ENCODE peak calls at places on chromosomes 12 and 14, in six cellular contexts. Q is transverse colon, H is upper lobe of left lung, N is ovary, T is stomach, Y is A549. A is an unnamed sample.

GRCh38 chr14:100164808-100165207 is 5.4 kb upstream of the DEGS2 start:
- DNase-seq in Q (no peak), H (no peak), N (no peak), T (no peak), Y (no peak), A (no peak)

GRCh38 chr12:93624595-93625294 is 52.3 kb downstream of the SOCS2 start:
- DNase-seq in Q (no peak), H (no peak), N (no peak), T (no peak), Y (peak), A (no peak)

GRCh38 chr14:31945074-31945613 is 132.0 kb upstream of the ARHGAP5 start:
- DNase-seq in Q (peak), H (no peak), N (no peak), T (no peak), Y (no peak), A (no peak)

GRCh38 chr12:49017764-49018281 is 753 bp downstream of the PRKAG1 start:
- DNase-seq in Q (no peak), H (no peak), N (no peak), T (no peak), Y (no peak), A (no peak)

GRCh38 chr12:75478395-75478794 is 2.2 kb upstream of the GLIPR1 start:
- DNase-seq in Q (no peak), H (no peak), N (no peak), T (no peak), Y (no peak), A (no peak)

GRCh38 chr12:9039397-9039977 is 50.1 kb downstream of the KLRG1 start:
- DNase-seq in Q (no peak), H (no peak), N (peak), T (no peak), Y (peak), A (no peak)

GRCh38 chr14:75934998-75935628 is 46.7 kb downstream of the TGFB3 start:
- DNase-seq in Q (no peak), H (no peak), N (no peak), T (no peak), Y (no peak), A (no peak)

GRCh38 chr12:79597910-79598309 is 92.9 kb downstream of the PAWR start:
- DNase-seq in Q (no peak), H (no peak), N (no peak), T (no peak), Y (no peak), A (no peak)

GRCh38 chr12:14435627-14436026 is 70.1 kb downstream of the ATF7IP start:
- DNase-seq in Q (no peak), H (no peak), N (no peak), T (no peak), Y (no peak), A (no peak)

GRCh38 chr12:114799574-114800487 is 115.9 kb upstream of the TBX3 start:
- DNase-seq in Q (peak), H (peak), N (peak), T (peak), Y (no peak), A (no peak)

GRCh38 chr12:1919763-1920162 is 1.3 kb upstream of the CACNA2D4 start:
- DNase-seq in Q (no peak), H (no peak), N (no peak), T (no peak), Y (no peak), A (no peak)

GRCh38 chr12:26195641-26196423 is 459 bp downstream of the SSPN start:
- DNase-seq in Q (peak), H (peak), N (peak), T (peak), Y (peak), A (peak)

GRCh38 chr12:92756905-92757598 is 54.3 kb downstream of the PLEKHG7 start:
- DNase-seq in Q (no peak), H (no peak), N (no peak), T (no peak), Y (no peak), A (no peak)

GRCh38 chr12:53625373-53625945 is 723 bp downstream of the ATF7 start:
- DNase-seq in Q (no peak), H (no peak), N (no peak), T (no peak), Y (no peak), A (no peak)

GRCh38 chr12:111448266-111448830 is 42.6 kb downstream of the SH2B3 start:
- DNase-seq in Q (no peak), H (no peak), N (no peak), T (peak), Y (no peak), A (no peak)

GRCh38 chr12:81294325-81295190 is 216.7 kb downstream of the ACSS3 start:
- DNase-seq in Q (no peak), H (no peak), N (no peak), T (no peak), Y (no peak), A (no peak)

GRCh38 chr14:48575772-48576171 is 900.4 kb upstream of the MDGA2 start:
- DNase-seq in Q (no peak), H (no peak), N (no peak), T (no peak), Y (no peak), A (no peak)

GRCh38 chr12:64082866-64083268 is 139.2 kb downstream of the KICS2 start:
- DNase-seq in Q (no peak), H (no peak), N (no peak), T (no peak), Y (no peak), A (no peak)

GRCh38 chr14:63730659-63731058 is 2.8 kb upstream of the SGPP1 start:
- DNase-seq in Q (no peak), H (no peak), N (no peak), T (no peak), Y (no peak), A (no peak)

GRCh38 chr12:6833189-6833890 is 5.1 kb downstream of the P3H3 start:
- DNase-seq in Q (no peak), H (no peak), N (no peak), T (no peak), Y (no peak), A (no peak)

GRCh38 chr14:20811994-20812393 is 9.3 kb upstream of the RNASE1 start:
- DNase-seq in Q (peak), H (no peak), N (no peak), T (no peak), Y (no peak), A (no peak)

GRCh38 chr14:100764716-100765115 is 38.0 kb downstream of the DLK1 start:
- DNase-seq in Q (no peak), H (no peak), N (no peak), T (no peak), Y (no peak), A (no peak)

GRCh38 chr14:78412475-78412874 is 242.3 kb downstream of the NRXN3 start:
- DNase-seq in Q (no peak), H (no peak), N (no peak), T (no peak), Y (no peak), A (no peak)

GRCh38 chr12:75585309-75585708 is 73.9 kb upstream of the KRR1 start:
- DNase-seq in Q (no peak), H (no peak), N (no peak), T (no peak), Y (peak), A (no peak)

GRCh38 chr12:29207120-29207519 is 58.0 kb downstream of the FAR2 start:
- DNase-seq in Q (no peak), H (no peak), N (no peak), T (no peak), Y (no peak), A (no peak)

GRCh38 chr12:125142601-125143000 is 77.4 kb downstream of the AACS start:
- DNase-seq in Q (no peak), H (no peak), N (no peak), T (no peak), Y (no peak), A (no peak)

GRCh38 chr12:129067482-129067881 is 214.2 kb downstream of the GLT1D1 start:
- DNase-seq in Q (no peak), H (no peak), N (no peak), T (no peak), Y (no peak), A (no peak)

GRCh38 chr12:57590892-57591566 is at the start of gene PIP4K2C:
- DNase-seq in Q (peak), H (peak), N (peak), T (peak), Y (peak), A (peak)

GRCh38 chr12:32107376-32108267 is 975 bp downstream of the BICD1 start:
- DNase-seq in Q (peak), H (no peak), N (peak), T (no peak), Y (peak), A (no peak)

GRCh38 chr14:81169267-81169666 is 51.5 kb downstream of the GTF2A1 start:
- DNase-seq in Q (no peak), H (no peak), N (no peak), T (no peak), Y (no peak), A (no peak)

GRCh38 chr14:92646952-92647461 is 101.4 kb downstream of the LGMN start:
- DNase-seq in Q (peak), H (no peak), N (peak), T (no peak), Y (no peak), A (no peak)

GRCh38 chr14:60656755-60657608 is 7.7 kb upstream of the SIX1 start:
- DNase-seq in Q (peak), H (peak), N (peak), T (peak), Y (peak), A (no peak)

GRCh38 chr14:104217486-104218360 is 79.3 kb downstream of the KIF26A start:
- DNase-seq in Q (no peak), H (peak), N (no peak), T (no peak), Y (no peak), A (no peak)

DNA sequence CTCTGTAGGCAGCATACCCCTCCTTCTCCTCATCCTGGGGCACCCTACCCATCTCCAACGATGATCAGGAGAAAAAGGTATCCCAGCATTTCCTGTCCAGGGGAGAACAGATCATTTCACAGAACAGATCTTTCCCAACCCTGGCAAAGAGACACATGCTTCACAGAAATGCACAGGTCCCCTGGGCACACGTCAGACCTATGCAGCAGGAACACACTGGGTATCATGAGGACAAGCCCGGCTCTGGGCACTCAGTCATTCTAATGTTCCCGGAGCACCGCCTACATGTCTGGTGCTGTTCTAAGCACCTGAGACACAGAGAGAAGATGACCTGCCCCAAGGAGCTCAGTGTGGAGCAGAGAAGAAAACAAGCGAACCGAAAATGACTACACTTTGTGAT is 56.2 kb downstream of the ACTN1 start:
- DNase-seq in Q (no peak), H (no peak), N (no peak), T (no peak), Y (no peak), A (no peak)
- TF ChIP-seq EP300 in Q (peak), H (no peak), N (no peak), T (peak), Y (no peak), A (peak)

DNA sequence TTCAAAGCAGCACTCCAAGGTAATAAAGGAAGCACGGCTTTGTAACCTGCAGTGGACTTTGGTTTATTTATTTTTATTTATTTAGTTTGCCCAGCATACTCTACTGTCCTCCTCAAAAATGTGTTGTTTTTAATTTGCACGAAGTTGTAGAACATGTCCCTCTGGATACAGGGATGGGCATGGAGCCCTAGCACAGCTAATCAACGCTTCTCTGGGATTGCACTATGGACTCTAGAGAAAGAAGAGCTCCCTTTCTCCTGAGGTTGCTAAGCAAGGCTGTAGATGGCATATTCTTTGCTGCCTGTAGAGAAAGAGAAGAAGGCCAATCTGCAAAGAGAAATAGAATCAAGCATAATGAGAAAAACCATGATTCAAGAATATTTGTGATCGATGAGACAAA is 5.9 kb upstream of the ANAPC5 start:
- DNase-seq in Q (no peak), H (no peak), N (no peak), T (no peak), Y (no peak), A (no peak)
- TF ChIP-seq POLR2A in Q (no peak), H (no peak), N (no peak), T (no peak), Y (no peak), A (no peak)

DNA sequence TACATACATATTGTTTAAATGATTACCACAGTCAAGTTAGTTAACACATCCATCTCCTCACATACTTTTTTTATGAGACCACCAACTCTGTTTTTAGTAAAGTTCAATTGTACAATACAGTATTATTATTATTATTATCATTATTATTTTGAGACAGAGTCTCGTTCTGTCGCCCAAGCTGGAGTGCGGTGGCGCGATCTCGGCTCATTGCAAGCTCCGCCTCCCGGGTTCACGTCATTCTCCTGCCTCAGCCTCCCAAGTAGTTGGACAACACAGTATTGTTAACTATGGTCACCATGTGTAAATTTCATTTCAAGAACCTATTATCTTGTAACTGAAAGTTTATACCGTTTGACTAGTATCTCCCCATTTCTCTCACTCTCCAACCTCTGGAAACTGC is 942.0 kb upstream of the FBXO33 start:
- DNase-seq in Q (no peak), H (peak), N (no peak), T (no peak), Y (no peak), A (no peak)
- H3K27ac ChIP-seq in Q (no peak), H (no peak), N (no peak), T (no peak), Y (no peak), A (no peak)

DNA sequence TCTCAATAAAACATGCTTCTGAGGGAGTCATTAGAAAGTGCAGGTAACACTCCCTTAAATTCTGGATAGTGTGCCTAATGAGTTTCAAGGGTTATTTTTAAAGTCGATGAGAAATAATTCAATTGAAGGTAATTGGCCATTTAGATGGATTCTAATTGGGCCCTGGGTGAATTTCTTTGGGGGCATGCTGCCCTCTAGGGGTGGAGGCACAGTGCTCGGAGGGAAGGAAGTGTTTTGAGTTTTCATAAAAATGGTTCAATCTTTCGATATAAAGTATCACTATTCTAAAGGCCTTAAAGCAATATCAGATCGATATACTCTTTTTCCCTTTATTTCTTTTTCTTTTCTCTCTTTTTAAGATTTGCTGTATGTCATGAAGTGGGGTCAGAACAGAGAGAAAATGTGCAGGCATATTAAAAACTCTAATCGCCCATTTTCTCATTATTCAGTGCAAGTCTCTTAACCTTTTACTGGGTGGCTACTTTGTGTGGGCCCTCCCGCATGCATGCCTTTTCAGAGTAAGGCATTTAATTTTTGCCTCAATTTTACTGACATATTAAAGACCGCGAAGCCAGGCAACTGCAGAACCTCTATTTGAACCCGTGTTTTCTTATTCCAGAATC is 25.5 kb downstream of the NKX2-8 start:
- DNase-seq in Q (no peak), H (no peak), N (no peak), T (no peak), Y (peak), A (no peak)
- TF ChIP-seq EP300 in Q (no peak), H (no peak), N (no peak), T (no peak), Y (no peak), A (no peak)

GRCh38 chr14:95244587-95244986 is 75.1 kb downstream of the CLMN start:
- DNase-seq in Q (no peak), H (no peak), N (no peak), T (no peak), Y (no peak), A (no peak)
- TF ChIP-seq POLR2A in Q (no peak), H (no peak), N (no peak), T (no peak), Y (no peak), A (no peak)

GRCh38 chr12:131862600-131862993 is 31.8 kb upstream of the ULK1 start:
- DNase-seq in Q (no peak), H (no peak), N (no peak), T (no peak), Y (no peak), A (no peak)

GRCh38 chr12:131865196-131865875 is 29.1 kb upstream of the ULK1 start:
- DNase-seq in Q (no peak), H (no peak), N (no peak), T (no peak), Y (peak), A (peak)

GRCh38 chr12:131864469-131864868 is 30.0 kb upstream of the ULK1 start:
- DNase-seq in Q (no peak), H (no peak), N (no peak), T (no peak), Y (no peak), A (no peak)

GRCh38 chr12:131862994-131863710 is 31.3 kb upstream of the ULK1 start:
- DNase-seq in Q (no peak), H (no peak), N (no peak), T (no peak), Y (no peak), A (no peak)

GRCh38 chr12:131863711-131864396 is 30.6 kb upstream of the ULK1 start:
- DNase-seq in Q (no peak), H (peak), N (no peak), T (no peak), Y (no peak), A (no peak)
- H3K27ac ChIP-seq in Q (no peak), H (no peak), N (no peak), T (no peak), Y (peak), A (no peak)

GRCh38 chr12:113204806-113205205 is 16.5 kb upstream of the TPCN1 start:
- DNase-seq in Q (no peak), H (no peak), N (no peak), T (no peak), Y (no peak), A (no peak)
- TF ChIP-seq EP300 in Q (no peak), H (no peak), N (no peak), T (no peak), Y (no peak), A (no peak)

GRCh38 chr12:50050410-50051280 is 6.8 kb upstream of the ASIC1 start:
- DNase-seq in Q (peak), H (peak), N (peak), T (peak), Y (no peak), A (peak)
- TF ChIP-seq POLR2A in Q (no peak), H (no peak), N (no peak), T (no peak), Y (no peak), A (no peak)

A was measured in suprapubic skin.